ENCODE peak calls at places on chromosomes 4 and X, in seven cellular contexts. One of them, this sample, is unnamed.
A peak's percentile ranks its signal among the peaks of the same experiment; 100 is the strongest.

GRCh38 chr4:102503301-102503746 is 2.2 kb downstream of the NFKB1 start:
- DNase-seq in OCI-LY7: peak; percentile 54
- DNase-seq in stimulated activated CD4-positive, alpha-beta T cell treated with anti-CD3 and anti-CD28 coated beads, Interleukin-4, amount 100 ng/mL, for 48 hours: no peak
- DNase-seq in NB4: peak; percentile 50
- DNase-seq in sciatic nerve: no peak
- DNase-seq in tibial artery: no peak
- DNase-seq in astrocyte of the spinal cord: no peak
- DNase-seq in this sample: no peak

GRCh38 chr4:183130328-183131155 is 31.5 kb downstream of the WWC2 start:
- DNase-seq in tibial artery: no peak
- DNase-seq in astrocyte of the spinal cord: peak; percentile 51
- DNase-seq in NB4: no peak
- DNase-seq in OCI-LY7: no peak
- DNase-seq in stimulated activated CD4-positive, alpha-beta T cell treated with anti-CD3 and anti-CD28 coated beads, Interleukin-4, amount 100 ng/mL, for 48 hours: no peak
- DNase-seq in sciatic nerve: no peak
- DNase-seq in this sample: no peak

GRCh38 chr4:8342651-8343050 is 73.1 kb downstream of the HTRA3 start:
- DNase-seq in stimulated activated CD4-positive, alpha-beta T cell treated with anti-CD3 and anti-CD28 coated beads, Interleukin-4, amount 100 ng/mL, for 48 hours: no peak
- DNase-seq in astrocyte of the spinal cord: no peak
- DNase-seq in OCI-LY7: no peak
- DNase-seq in NB4: no peak
- DNase-seq in tibial artery: no peak
- DNase-seq in sciatic nerve: peak; percentile 55
- DNase-seq in this sample: no peak

GRCh38 chr4:41550308-41550707 is 12.4 kb downstream of the LIMCH1 start:
- DNase-seq in OCI-LY7: no peak
- DNase-seq in NB4: no peak
- DNase-seq in stimulated activated CD4-positive, alpha-beta T cell treated with anti-CD3 and anti-CD28 coated beads, Interleukin-4, amount 100 ng/mL, for 48 hours: no peak
- DNase-seq in astrocyte of the spinal cord: no peak
- DNase-seq in tibial artery: no peak
- DNase-seq in sciatic nerve: no peak
- DNase-seq in this sample: no peak

GRCh38 chr4:44425614-44426208 is 22.9 kb downstream of the KCTD8 start:
- DNase-seq in NB4: peak; percentile 18
- DNase-seq in OCI-LY7: no peak
- DNase-seq in tibial artery: no peak
- DNase-seq in stimulated activated CD4-positive, alpha-beta T cell treated with anti-CD3 and anti-CD28 coated beads, Interleukin-4, amount 100 ng/mL, for 48 hours: no peak
- DNase-seq in sciatic nerve: no peak
- DNase-seq in astrocyte of the spinal cord: peak; percentile 6
- DNase-seq in this sample: no peak

GRCh38 chr4:687048-687974 is 1.6 kb downstream of the SLC49A3 start:
- DNase-seq in NB4: peak; percentile 96
- DNase-seq in tibial artery: peak; percentile 94
- DNase-seq in sciatic nerve: peak; percentile 87
- DNase-seq in stimulated activated CD4-positive, alpha-beta T cell treated with anti-CD3 and anti-CD28 coated beads, Interleukin-4, amount 100 ng/mL, for 48 hours: no peak
- DNase-seq in OCI-LY7: no peak
- DNase-seq in astrocyte of the spinal cord: peak; percentile 78
- DNase-seq in this sample: no peak

GRCh38 chr4:20520901-20521300 is 179.4 kb upstream of the PACRGL start:
- DNase-seq in tibial artery: no peak
- DNase-seq in stimulated activated CD4-positive, alpha-beta T cell treated with anti-CD3 and anti-CD28 coated beads, Interleukin-4, amount 100 ng/mL, for 48 hours: no peak
- DNase-seq in NB4: no peak
- DNase-seq in astrocyte of the spinal cord: peak; percentile 47
- DNase-seq in OCI-LY7: no peak
- DNase-seq in sciatic nerve: no peak
- DNase-seq in this sample: no peak

GRCh38 chrX:28668957-28669356 is 81.7 kb downstream of the IL1RAPL1 start:
- DNase-seq in stimulated activated CD4-positive, alpha-beta T cell treated with anti-CD3 and anti-CD28 coated beads, Interleukin-4, amount 100 ng/mL, for 48 hours: no peak
- DNase-seq in tibial artery: no peak
- DNase-seq in OCI-LY7: no peak
- DNase-seq in sciatic nerve: no peak
- DNase-seq in astrocyte of the spinal cord: no peak
- DNase-seq in NB4: no peak
- DNase-seq in this sample: no peak

GRCh38 chr4:70667710-70668535 is 1.6 kb upstream of the JCHAIN start:
- DNase-seq in tibial artery: no peak
- DNase-seq in sciatic nerve: no peak
- DNase-seq in astrocyte of the spinal cord: no peak
- DNase-seq in OCI-LY7: peak; percentile 58
- DNase-seq in stimulated activated CD4-positive, alpha-beta T cell treated with anti-CD3 and anti-CD28 coated beads, Interleukin-4, amount 100 ng/mL, for 48 hours: no peak
- DNase-seq in NB4: no peak
- DNase-seq in this sample: no peak

GRCh38 chrX:53048169-53049126 is at the start of gene GPR173:
- DNase-seq in OCI-LY7: peak; percentile 56
- DNase-seq in NB4: no peak
- DNase-seq in tibial artery: peak; percentile 31
- DNase-seq in astrocyte of the spinal cord: peak; percentile 78
- DNase-seq in stimulated activated CD4-positive, alpha-beta T cell treated with anti-CD3 and anti-CD28 coated beads, Interleukin-4, amount 100 ng/mL, for 48 hours: no peak
- DNase-seq in sciatic nerve: peak; percentile 68
- DNase-seq in this sample: no peak

GRCh38 chrX:1393871-1394615 is 2.1 kb upstream of the SLC25A6 start:
- DNase-seq in NB4: no peak
- DNase-seq in OCI-LY7: no peak
- DNase-seq in tibial artery: peak; percentile 4
- DNase-seq in stimulated activated CD4-positive, alpha-beta T cell treated with anti-CD3 and anti-CD28 coated beads, Interleukin-4, amount 100 ng/mL, for 48 hours: no peak
- DNase-seq in sciatic nerve: peak; percentile 54
- DNase-seq in astrocyte of the spinal cord: no peak
- DNase-seq in this sample: no peak

GRCh38 chr4:174225247-174226054 is 58.0 kb downstream of the FBXO8 start:
- DNase-seq in stimulated activated CD4-positive, alpha-beta T cell treated with anti-CD3 and anti-CD28 coated beads, Interleukin-4, amount 100 ng/mL, for 48 hours: no peak
- DNase-seq in astrocyte of the spinal cord: no peak
- DNase-seq in sciatic nerve: no peak
- DNase-seq in OCI-LY7: no peak
- DNase-seq in NB4: no peak
- DNase-seq in tibial artery: no peak
- DNase-seq in this sample: no peak

GRCh38 chr4:164997941-164998340 is 20.5 kb upstream of the TRIM61 start:
- DNase-seq in OCI-LY7: no peak
- DNase-seq in tibial artery: no peak
- DNase-seq in NB4: no peak
- DNase-seq in stimulated activated CD4-positive, alpha-beta T cell treated with anti-CD3 and anti-CD28 coated beads, Interleukin-4, amount 100 ng/mL, for 48 hours: no peak
- DNase-seq in sciatic nerve: no peak
- DNase-seq in astrocyte of the spinal cord: no peak
- DNase-seq in this sample: no peak

GRCh38 chrX:68571292-68572256 is 72.7 kb downstream of the YIPF6 start:
- DNase-seq in sciatic nerve: no peak
- DNase-seq in tibial artery: no peak
- DNase-seq in astrocyte of the spinal cord: peak; percentile 69
- DNase-seq in OCI-LY7: no peak
- DNase-seq in NB4: peak; percentile 90
- DNase-seq in stimulated activated CD4-positive, alpha-beta T cell treated with anti-CD3 and anti-CD28 coated beads, Interleukin-4, amount 100 ng/mL, for 48 hours: peak; percentile 7
- DNase-seq in this sample: no peak

GRCh38 chrX:63530654-63531053 is 179.5 kb upstream of the SPIN4 start:
- DNase-seq in sciatic nerve: no peak
- DNase-seq in OCI-LY7: no peak
- DNase-seq in stimulated activated CD4-positive, alpha-beta T cell treated with anti-CD3 and anti-CD28 coated beads, Interleukin-4, amount 100 ng/mL, for 48 hours: no peak
- DNase-seq in NB4: no peak
- DNase-seq in astrocyte of the spinal cord: no peak
- DNase-seq in tibial artery: no peak
- DNase-seq in this sample: no peak

GRCh38 chr4:38119663-38120374 is 159.6 kb downstream of the PTTG2 start:
- DNase-seq in NB4: peak; percentile 24
- DNase-seq in stimulated activated CD4-positive, alpha-beta T cell treated with anti-CD3 and anti-CD28 coated beads, Interleukin-4, amount 100 ng/mL, for 48 hours: no peak
- DNase-seq in tibial artery: no peak
- DNase-seq in astrocyte of the spinal cord: peak; percentile 88
- DNase-seq in sciatic nerve: no peak
- DNase-seq in OCI-LY7: no peak
- DNase-seq in this sample: no peak

GRCh38 chr4:109207060-109207459 is 95.4 kb downstream of the COL25A1 start:
- DNase-seq in NB4: no peak
- DNase-seq in astrocyte of the spinal cord: peak; percentile 73
- DNase-seq in OCI-LY7: no peak
- DNase-seq in sciatic nerve: no peak
- DNase-seq in tibial artery: no peak
- DNase-seq in stimulated activated CD4-positive, alpha-beta T cell treated with anti-CD3 and anti-CD28 coated beads, Interleukin-4, amount 100 ng/mL, for 48 hours: no peak
- DNase-seq in this sample: no peak

GRCh38 chr4:147674496-147674895 is 9.5 kb downstream of the PRMT9 start:
- DNase-seq in sciatic nerve: no peak
- DNase-seq in stimulated activated CD4-positive, alpha-beta T cell treated with anti-CD3 and anti-CD28 coated beads, Interleukin-4, amount 100 ng/mL, for 48 hours: no peak
- DNase-seq in tibial artery: no peak
- DNase-seq in astrocyte of the spinal cord: no peak
- DNase-seq in NB4: no peak
- DNase-seq in OCI-LY7: no peak
- DNase-seq in this sample: no peak

GRCh38 chrX:111083101-111083500 is 12.9 kb upstream of the PAK3 start:
- DNase-seq in OCI-LY7: no peak
- DNase-seq in stimulated activated CD4-positive, alpha-beta T cell treated with anti-CD3 and anti-CD28 coated beads, Interleukin-4, amount 100 ng/mL, for 48 hours: no peak
- DNase-seq in sciatic nerve: no peak
- DNase-seq in astrocyte of the spinal cord: peak; percentile 44
- DNase-seq in NB4: no peak
- DNase-seq in tibial artery: no peak
- DNase-seq in this sample: no peak

GRCh38 chrX:63686878-63687714 is 97.9 kb downstream of the ARHGEF9 start:
- DNase-seq in tibial artery: no peak
- DNase-seq in sciatic nerve: no peak
- DNase-seq in OCI-LY7: peak; percentile 29
- DNase-seq in stimulated activated CD4-positive, alpha-beta T cell treated with anti-CD3 and anti-CD28 coated beads, Interleukin-4, amount 100 ng/mL, for 48 hours: no peak
- DNase-seq in NB4: peak; percentile 41
- DNase-seq in astrocyte of the spinal cord: peak; percentile 48
- DNase-seq in this sample: peak; percentile 1

GRCh38 chr4:185004562-185005208 is 13.6 kb upstream of the HELT start:
- DNase-seq in NB4: no peak
- DNase-seq in OCI-LY7: no peak
- DNase-seq in sciatic nerve: peak; percentile 66
- DNase-seq in astrocyte of the spinal cord: peak; percentile 10
- DNase-seq in tibial artery: peak; percentile 31
- DNase-seq in stimulated activated CD4-positive, alpha-beta T cell treated with anti-CD3 and anti-CD28 coated beads, Interleukin-4, amount 100 ng/mL, for 48 hours: no peak
- DNase-seq in this sample: no peak

GRCh38 chr4:65241257-65241997 is 428.9 kb downstream of the EPHA5 start:
- DNase-seq in astrocyte of the spinal cord: no peak
- DNase-seq in NB4: no peak
- DNase-seq in tibial artery: no peak
- DNase-seq in sciatic nerve: no peak
- DNase-seq in OCI-LY7: no peak
- DNase-seq in stimulated activated CD4-positive, alpha-beta T cell treated with anti-CD3 and anti-CD28 coated beads, Interleukin-4, amount 100 ng/mL, for 48 hours: no peak
- DNase-seq in this sample: no peak

GRCh38 chrX:94831364-94831763 is 1157.4 kb downstream of the FAM133A start:
- DNase-seq in sciatic nerve: no peak
- DNase-seq in astrocyte of the spinal cord: peak; percentile 5
- DNase-seq in OCI-LY7: no peak
- DNase-seq in NB4: peak; percentile 29
- DNase-seq in stimulated activated CD4-positive, alpha-beta T cell treated with anti-CD3 and anti-CD28 coated beads, Interleukin-4, amount 100 ng/mL, for 48 hours: no peak
- DNase-seq in tibial artery: no peak
- DNase-seq in this sample: no peak

GRCh38 chrX:18649498-18649951 is 22.4 kb downstream of the RS1 start:
- DNase-seq in tibial artery: no peak
- DNase-seq in astrocyte of the spinal cord: no peak
- DNase-seq in OCI-LY7: no peak
- DNase-seq in sciatic nerve: no peak
- DNase-seq in NB4: no peak
- DNase-seq in stimulated activated CD4-positive, alpha-beta T cell treated with anti-CD3 and anti-CD28 coated beads, Interleukin-4, amount 100 ng/mL, for 48 hours: no peak
- DNase-seq in this sample: no peak

GRCh38 chr4:7964459-7964858 is 24.8 kb upstream of the AFAP1 start:
- DNase-seq in stimulated activated CD4-positive, alpha-beta T cell treated with anti-CD3 and anti-CD28 coated beads, Interleukin-4, amount 100 ng/mL, for 48 hours: no peak
- DNase-seq in astrocyte of the spinal cord: no peak
- DNase-seq in OCI-LY7: no peak
- DNase-seq in sciatic nerve: no peak
- DNase-seq in tibial artery: no peak
- DNase-seq in NB4: no peak
- DNase-seq in this sample: no peak

GRCh38 chrX:9745417-9746115 is 20.1 kb downstream of the GPR143 start:
- DNase-seq in astrocyte of the spinal cord: peak; percentile 19
- DNase-seq in sciatic nerve: no peak
- DNase-seq in OCI-LY7: peak; percentile 22
- DNase-seq in NB4: peak; percentile 30
- DNase-seq in tibial artery: no peak
- DNase-seq in stimulated activated CD4-positive, alpha-beta T cell treated with anti-CD3 and anti-CD28 coated beads, Interleukin-4, amount 100 ng/mL, for 48 hours: no peak
- DNase-seq in this sample: no peak

GRCh38 chrX:11758400-11759171 is 549 bp downstream of the MSL3 start:
- DNase-seq in NB4: peak; percentile 83
- DNase-seq in OCI-LY7: peak; percentile 85
- DNase-seq in tibial artery: peak; percentile 78
- DNase-seq in stimulated activated CD4-positive, alpha-beta T cell treated with anti-CD3 and anti-CD28 coated beads, Interleukin-4, amount 100 ng/mL, for 48 hours: peak; percentile 79
- DNase-seq in astrocyte of the spinal cord: peak; percentile 84
- DNase-seq in sciatic nerve: peak; percentile 92
- DNase-seq in this sample: peak; percentile 41

GRCh38 chrX:150919401-150919800 is 20.9 kb upstream of the CD99L2 start:
- DNase-seq in sciatic nerve: no peak
- DNase-seq in astrocyte of the spinal cord: no peak
- DNase-seq in tibial artery: no peak
- DNase-seq in NB4: peak; percentile 57
- DNase-seq in stimulated activated CD4-positive, alpha-beta T cell treated with anti-CD3 and anti-CD28 coated beads, Interleukin-4, amount 100 ng/mL, for 48 hours: no peak
- DNase-seq in OCI-LY7: no peak
- DNase-seq in this sample: no peak

GRCh38 chrX:80335062-80335830 is 85.0 kb upstream of the TENT5D start:
- DNase-seq in sciatic nerve: peak; percentile 68
- DNase-seq in tibial artery: peak; percentile 18
- DNase-seq in NB4: no peak
- DNase-seq in OCI-LY7: no peak
- DNase-seq in astrocyte of the spinal cord: no peak
- DNase-seq in stimulated activated CD4-positive, alpha-beta T cell treated with anti-CD3 and anti-CD28 coated beads, Interleukin-4, amount 100 ng/mL, for 48 hours: peak; percentile 7
- DNase-seq in this sample: no peak

GRCh38 chr4:104868942-104869341 is 277.7 kb upstream of the TET2 start:
- DNase-seq in sciatic nerve: no peak
- DNase-seq in tibial artery: no peak
- DNase-seq in OCI-LY7: no peak
- DNase-seq in stimulated activated CD4-positive, alpha-beta T cell treated with anti-CD3 and anti-CD28 coated beads, Interleukin-4, amount 100 ng/mL, for 48 hours: no peak
- DNase-seq in astrocyte of the spinal cord: no peak
- DNase-seq in NB4: no peak
- DNase-seq in this sample: no peak

This sample was measured in GM12892.